ENCODE peak calls at places on chromosomes 5 and 9, in six cellular contexts. One of them, this sample, is unnamed.

GRCh38 chr9:124342946-124343485 is 72.2 kb downstream of the PSMB7 start:
- DNase-seq in ascending aorta: peak
- DNase-seq in heart left ventricle: peak
- DNase-seq in cardiac muscle cell: peak
- DNase-seq in lower lobe of right lung: peak
- DNase-seq in effector memory CD4-positive, alpha-beta T cell: no peak
- DNase-seq in this sample: peak

GRCh38 chr9:94056442-94056974 is 27.8 kb upstream of the PTPDC1 start:
- DNase-seq in ascending aorta: no peak
- DNase-seq in heart left ventricle: no peak
- DNase-seq in cardiac muscle cell: peak
- DNase-seq in lower lobe of right lung: no peak
- DNase-seq in effector memory CD4-positive, alpha-beta T cell: no peak
- DNase-seq in this sample: no peak

GRCh38 chr5:16727937-16728336 is 111.1 kb upstream of the RETREG1 start:
- DNase-seq in ascending aorta: no peak
- DNase-seq in heart left ventricle: no peak
- DNase-seq in cardiac muscle cell: no peak
- DNase-seq in lower lobe of right lung: peak
- DNase-seq in effector memory CD4-positive, alpha-beta T cell: no peak
- DNase-seq in this sample: no peak

GRCh38 chr5:12330381-12330780 is 426.1 kb upstream of the CTNND2 start:
- DNase-seq in ascending aorta: no peak
- DNase-seq in heart left ventricle: no peak
- DNase-seq in cardiac muscle cell: no peak
- DNase-seq in lower lobe of right lung: no peak
- DNase-seq in effector memory CD4-positive, alpha-beta T cell: no peak
- DNase-seq in this sample: no peak

GRCh38 chr5:139746691-139747582 is 48.7 kb upstream of the PSD2 start:
- DNase-seq in ascending aorta: no peak
- DNase-seq in heart left ventricle: peak
- DNase-seq in cardiac muscle cell: no peak
- DNase-seq in lower lobe of right lung: no peak
- DNase-seq in effector memory CD4-positive, alpha-beta T cell: peak
- DNase-seq in this sample: no peak

GRCh38 chr5:75320341-75320740 is 16.7 kb upstream of the HMGCR start:
- DNase-seq in ascending aorta: no peak
- DNase-seq in heart left ventricle: no peak
- DNase-seq in cardiac muscle cell: peak
- DNase-seq in lower lobe of right lung: no peak
- DNase-seq in effector memory CD4-positive, alpha-beta T cell: no peak
- DNase-seq in this sample: no peak

GRCh38 chr9:22244141-22245011 is 202.2 kb upstream of the DMRTA1 start:
- DNase-seq in ascending aorta: no peak
- DNase-seq in heart left ventricle: no peak
- DNase-seq in cardiac muscle cell: peak
- DNase-seq in lower lobe of right lung: no peak
- DNase-seq in effector memory CD4-positive, alpha-beta T cell: no peak
- DNase-seq in this sample: no peak

GRCh38 chr5:43332401-43332800 is 19.2 kb upstream of the HMGCS1 start:
- DNase-seq in ascending aorta: no peak
- DNase-seq in heart left ventricle: no peak
- DNase-seq in cardiac muscle cell: no peak
- DNase-seq in lower lobe of right lung: no peak
- DNase-seq in effector memory CD4-positive, alpha-beta T cell: no peak
- DNase-seq in this sample: no peak

GRCh38 chr9:120453792-120454191 is 126.2 kb downstream of the CDK5RAP2 start:
- DNase-seq in ascending aorta: no peak
- DNase-seq in heart left ventricle: no peak
- DNase-seq in cardiac muscle cell: no peak
- DNase-seq in lower lobe of right lung: no peak
- DNase-seq in effector memory CD4-positive, alpha-beta T cell: no peak
- DNase-seq in this sample: no peak

GRCh38 chr9:91486699-91487497 is 63.3 kb upstream of the NFIL3 start:
- DNase-seq in ascending aorta: no peak
- DNase-seq in heart left ventricle: peak
- DNase-seq in cardiac muscle cell: peak
- DNase-seq in lower lobe of right lung: no peak
- DNase-seq in effector memory CD4-positive, alpha-beta T cell: no peak
- DNase-seq in this sample: no peak

GRCh38 chr5:36366883-36367282 is 65.2 kb upstream of the RANBP3L start:
- DNase-seq in ascending aorta: no peak
- DNase-seq in heart left ventricle: no peak
- DNase-seq in cardiac muscle cell: peak
- DNase-seq in lower lobe of right lung: no peak
- DNase-seq in effector memory CD4-positive, alpha-beta T cell: no peak
- DNase-seq in this sample: no peak

GRCh38 chr5:134509308-134510040 is 16.0 kb upstream of the JADE2 start:
- DNase-seq in ascending aorta: no peak
- DNase-seq in heart left ventricle: peak
- DNase-seq in cardiac muscle cell: peak
- DNase-seq in lower lobe of right lung: no peak
- DNase-seq in effector memory CD4-positive, alpha-beta T cell: no peak
- DNase-seq in this sample: no peak

GRCh38 chr5:154472871-154473580 is 5.0 kb downstream of the HAND1 start:
- DNase-seq in ascending aorta: no peak
- DNase-seq in heart left ventricle: no peak
- DNase-seq in cardiac muscle cell: no peak
- DNase-seq in lower lobe of right lung: no peak
- DNase-seq in effector memory CD4-positive, alpha-beta T cell: no peak
- DNase-seq in this sample: no peak

GRCh38 chr9:77498891-77499290 is 149.2 kb downstream of the GNA14 start:
- DNase-seq in ascending aorta: no peak
- DNase-seq in heart left ventricle: no peak
- DNase-seq in cardiac muscle cell: peak
- DNase-seq in lower lobe of right lung: no peak
- DNase-seq in effector memory CD4-positive, alpha-beta T cell: no peak
- DNase-seq in this sample: no peak

GRCh38 chr9:129798973-129799372 is 4.0 kb upstream of the TOR1B start:
- DNase-seq in ascending aorta: no peak
- DNase-seq in heart left ventricle: no peak
- DNase-seq in cardiac muscle cell: no peak
- DNase-seq in lower lobe of right lung: no peak
- DNase-seq in effector memory CD4-positive, alpha-beta T cell: no peak
- DNase-seq in this sample: no peak

GRCh38 chr5:127006711-127007110 is 23.6 kb downstream of the MARCHF3 start:
- DNase-seq in ascending aorta: no peak
- DNase-seq in heart left ventricle: no peak
- DNase-seq in cardiac muscle cell: peak
- DNase-seq in lower lobe of right lung: no peak
- DNase-seq in effector memory CD4-positive, alpha-beta T cell: no peak
- DNase-seq in this sample: no peak

GRCh38 chr9:129675656-129676055 is 10.2 kb downstream of the PRRX2 start:
- DNase-seq in ascending aorta: no peak
- DNase-seq in heart left ventricle: no peak
- DNase-seq in cardiac muscle cell: peak
- DNase-seq in lower lobe of right lung: no peak
- DNase-seq in effector memory CD4-positive, alpha-beta T cell: no peak
- DNase-seq in this sample: no peak

GRCh38 chr9:36486933-36487481 is 85.7 kb upstream of the MELK start:
- DNase-seq in ascending aorta: no peak
- DNase-seq in heart left ventricle: peak
- DNase-seq in cardiac muscle cell: peak
- DNase-seq in lower lobe of right lung: peak
- DNase-seq in effector memory CD4-positive, alpha-beta T cell: peak
- DNase-seq in this sample: peak

GRCh38 chr5:148794729-148795590 is 31.5 kb upstream of the ADRB2 start:
- DNase-seq in ascending aorta: no peak
- DNase-seq in heart left ventricle: no peak
- DNase-seq in cardiac muscle cell: no peak
- DNase-seq in lower lobe of right lung: no peak
- DNase-seq in effector memory CD4-positive, alpha-beta T cell: no peak
- DNase-seq in this sample: no peak

GRCh38 chr5:82820958-82821880 is 256.0 kb downstream of the TMEM167A start:
- DNase-seq in ascending aorta: no peak
- DNase-seq in heart left ventricle: no peak
- DNase-seq in cardiac muscle cell: no peak
- DNase-seq in lower lobe of right lung: no peak
- DNase-seq in effector memory CD4-positive, alpha-beta T cell: no peak
- DNase-seq in this sample: no peak

GRCh38 chr5:140153905-140154304 is 21.1 kb upstream of the CYSTM1 start:
- DNase-seq in ascending aorta: no peak
- DNase-seq in heart left ventricle: no peak
- DNase-seq in cardiac muscle cell: no peak
- DNase-seq in lower lobe of right lung: no peak
- DNase-seq in effector memory CD4-positive, alpha-beta T cell: no peak
- DNase-seq in this sample: no peak

GRCh38 chr9:71353723-71354122 is 232.3 kb upstream of the TRPM3 start:
- DNase-seq in ascending aorta: no peak
- DNase-seq in heart left ventricle: no peak
- DNase-seq in cardiac muscle cell: no peak
- DNase-seq in lower lobe of right lung: no peak
- DNase-seq in effector memory CD4-positive, alpha-beta T cell: no peak
- DNase-seq in this sample: no peak

GRCh38 chr9:35518212-35518917 is 28.5 kb downstream of the RUSC2 start:
- DNase-seq in ascending aorta: no peak
- DNase-seq in heart left ventricle: peak
- DNase-seq in cardiac muscle cell: peak
- DNase-seq in lower lobe of right lung: no peak
- DNase-seq in effector memory CD4-positive, alpha-beta T cell: no peak
- DNase-seq in this sample: no peak

GRCh38 chr9:113317777-113318176 is 14.6 kb upstream of the RNF183 start:
- DNase-seq in ascending aorta: no peak
- DNase-seq in heart left ventricle: no peak
- DNase-seq in cardiac muscle cell: peak
- DNase-seq in lower lobe of right lung: no peak
- DNase-seq in effector memory CD4-positive, alpha-beta T cell: no peak
- DNase-seq in this sample: no peak

GRCh38 chr9:95516736-95517558 is at the start of gene PTCH1:
- DNase-seq in ascending aorta: no peak
- DNase-seq in heart left ventricle: peak
- DNase-seq in cardiac muscle cell: peak
- DNase-seq in lower lobe of right lung: peak
- DNase-seq in effector memory CD4-positive, alpha-beta T cell: no peak
- DNase-seq in this sample: no peak

GRCh38 chr9:95513722-95514121 is 3.0 kb downstream of the PTCH1 start:
- DNase-seq in ascending aorta: no peak
- DNase-seq in heart left ventricle: no peak
- DNase-seq in cardiac muscle cell: no peak
- DNase-seq in lower lobe of right lung: no peak
- DNase-seq in effector memory CD4-positive, alpha-beta T cell: no peak
- DNase-seq in this sample: no peak

GRCh38 chr9:95516221-95516735 is 493 bp downstream of the PTCH1 start:
- DNase-seq in ascending aorta: no peak
- DNase-seq in heart left ventricle: no peak
- DNase-seq in cardiac muscle cell: no peak
- DNase-seq in lower lobe of right lung: no peak
- DNase-seq in effector memory CD4-positive, alpha-beta T cell: no peak
- DNase-seq in this sample: no peak

GRCh38 chr9:95514402-95514801 is 2.4 kb downstream of the PTCH1 start:
- DNase-seq in ascending aorta: no peak
- DNase-seq in heart left ventricle: no peak
- DNase-seq in cardiac muscle cell: no peak
- DNase-seq in lower lobe of right lung: no peak
- DNase-seq in effector memory CD4-positive, alpha-beta T cell: no peak
- DNase-seq in this sample: no peak

DNA sequence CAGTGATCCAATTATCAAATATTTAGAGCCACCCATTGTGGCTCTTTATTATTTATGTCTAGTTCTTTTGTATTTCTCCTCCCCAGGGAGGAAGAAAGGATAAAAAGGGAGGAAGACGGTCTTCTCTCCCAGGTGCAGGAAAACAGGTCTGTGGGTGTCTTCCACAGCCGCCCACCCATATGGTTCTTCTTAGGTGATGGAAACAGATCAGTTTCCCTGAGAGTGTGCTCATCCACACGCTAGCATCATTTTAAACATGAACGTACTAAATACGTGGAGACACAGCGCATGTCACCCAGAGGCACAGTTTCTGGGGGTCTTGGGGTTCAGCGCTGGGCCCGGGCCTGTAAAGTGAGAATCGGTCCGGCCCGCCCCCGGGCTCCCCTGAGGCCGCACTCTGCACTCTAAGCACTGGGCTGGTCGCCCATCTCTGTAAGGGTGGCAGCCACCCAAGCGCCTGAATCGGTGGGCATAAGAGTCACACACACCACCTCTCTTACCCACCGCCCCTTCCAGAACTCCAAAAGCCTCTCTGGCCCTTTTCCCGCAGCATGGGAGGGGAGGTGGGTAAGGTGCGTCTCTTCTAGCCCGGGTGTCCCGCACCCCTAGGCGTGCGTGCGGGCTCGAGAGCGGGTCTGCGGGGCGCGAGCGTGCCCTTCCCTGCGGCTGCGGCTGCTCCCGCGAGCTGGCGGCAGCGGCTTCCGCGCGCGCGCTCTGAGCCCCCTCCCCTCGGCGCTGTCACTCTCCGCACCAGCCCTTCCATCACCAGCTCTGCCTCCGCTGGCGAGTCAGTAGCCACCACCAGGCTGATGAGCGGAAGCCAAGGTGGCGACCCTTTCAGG is 1.3 kb downstream of the PTCH1 start:
- DNase-seq in ascending aorta: no peak
- DNase-seq in heart left ventricle: no peak
- DNase-seq in cardiac muscle cell: no peak
- DNase-seq in lower lobe of right lung: no peak
- DNase-seq in effector memory CD4-positive, alpha-beta T cell: no peak
- DNase-seq in this sample: no peak
- H3K27ac ChIP-seq in ascending aorta: no peak
- H3K27ac ChIP-seq in heart left ventricle: no peak
- H3K27ac ChIP-seq in cardiac muscle cell: no peak
- H3K27ac ChIP-seq in lower lobe of right lung: peak
- H3K27ac ChIP-seq in effector memory CD4-positive, alpha-beta T cell: no peak
- H3K27ac ChIP-seq in this sample: no peak

GRCh38 chr9:86217076-86217475 is 42.4 kb downstream of the C9orf153 start:
- DNase-seq in ascending aorta: no peak
- DNase-seq in heart left ventricle: no peak
- DNase-seq in cardiac muscle cell: peak
- DNase-seq in lower lobe of right lung: no peak
- DNase-seq in effector memory CD4-positive, alpha-beta T cell: no peak
- DNase-seq in this sample: no peak
- H3K4me3 ChIP-seq in ascending aorta: no peak
- H3K4me3 ChIP-seq in heart left ventricle: no peak
- H3K4me3 ChIP-seq in cardiac muscle cell: no peak
- H3K4me3 ChIP-seq in lower lobe of right lung: no peak
- H3K4me3 ChIP-seq in effector memory CD4-positive, alpha-beta T cell: no peak
- H3K4me3 ChIP-seq in this sample: no peak

GRCh38 chr5:24351285-24351684 is 293.5 kb downstream of the CDH10 start:
- DNase-seq in ascending aorta: no peak
- DNase-seq in heart left ventricle: no peak
- DNase-seq in cardiac muscle cell: no peak
- DNase-seq in lower lobe of right lung: no peak
- DNase-seq in effector memory CD4-positive, alpha-beta T cell: no peak
- DNase-seq in this sample: no peak

DNA sequence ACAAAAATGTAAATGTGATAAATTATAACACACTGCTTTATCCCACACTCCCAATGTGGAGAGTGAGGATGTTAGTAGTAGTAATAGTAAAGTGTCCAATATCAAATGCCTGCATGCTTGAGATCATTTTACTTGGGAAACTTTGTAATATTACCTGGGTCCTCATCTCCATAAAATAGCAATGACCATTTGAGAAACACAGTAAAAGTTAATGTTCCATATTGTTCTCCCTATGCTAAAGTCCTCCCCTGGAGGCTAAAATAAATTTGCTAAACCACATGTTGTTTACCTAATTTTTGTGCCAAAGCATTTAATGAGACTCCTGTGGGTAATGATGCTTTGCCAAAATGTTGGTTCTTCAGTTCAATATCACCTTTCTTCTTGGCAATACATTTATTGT is 291.2 kb downstream of the CDH10 start:
- DNase-seq in ascending aorta: no peak
- DNase-seq in heart left ventricle: no peak
- DNase-seq in cardiac muscle cell: no peak
- DNase-seq in lower lobe of right lung: no peak
- DNase-seq in effector memory CD4-positive, alpha-beta T cell: no peak
- DNase-seq in this sample: no peak
- H3K27ac ChIP-seq in ascending aorta: no peak
- H3K27ac ChIP-seq in heart left ventricle: no peak
- H3K27ac ChIP-seq in cardiac muscle cell: no peak
- H3K27ac ChIP-seq in lower lobe of right lung: no peak
- H3K27ac ChIP-seq in effector memory CD4-positive, alpha-beta T cell: no peak
- H3K27ac ChIP-seq in this sample: no peak

GRCh38 chr5:1801954-1802295 is 718 bp downstream of the NDUFS6 start:
- DNase-seq in ascending aorta: no peak
- DNase-seq in heart left ventricle: no peak
- DNase-seq in cardiac muscle cell: no peak
- DNase-seq in lower lobe of right lung: no peak
- DNase-seq in effector memory CD4-positive, alpha-beta T cell: no peak
- DNase-seq in this sample: no peak
- H3K4me3 ChIP-seq in ascending aorta: peak
- H3K4me3 ChIP-seq in heart left ventricle: peak
- H3K4me3 ChIP-seq in cardiac muscle cell: peak
- H3K4me3 ChIP-seq in lower lobe of right lung: peak
- H3K4me3 ChIP-seq in effector memory CD4-positive, alpha-beta T cell: peak
- H3K4me3 ChIP-seq in this sample: peak